ENCODE peak calls at places on chromosomes 13 and 19, in four cellular contexts. W is adrenal gland, H is A549, A is thoracic aorta. D is an unnamed sample.

GRCh38 chr13:31891472-31891871 is 140.1 kb upstream of the FRY start:
- DNase-seq in W (no peak), H (no peak), A (no peak), D (no peak)

GRCh38 chr13:26656919-26657318 is 99.4 kb downstream of the WASF3 start:
- DNase-seq in W (peak; percentile 68), H (no peak), A (no peak), D (no peak)

GRCh38 chr13:112260108-112261055 is 115.8 kb upstream of the SPACA7 start:
- DNase-seq in W (no peak), H (no peak), A (no peak), D (no peak)

GRCh38 chr19:49690656-49691242 is at the start of gene CPT1C:
- DNase-seq in W (peak; percentile 74), H (no peak), A (no peak), D (no peak)

GRCh38 chr13:106480511-106480910 is 55.0 kb downstream of the EFNB2 start:
- DNase-seq in W (no peak), H (no peak), A (no peak), D (no peak)

GRCh38 chr13:28641600-28641926 is 17.4 kb upstream of the POMP start:
- DNase-seq in W (no peak), H (no peak), A (no peak), D (no peak)

GRCh38 chr13:52994865-52995264 is 33.7 kb upstream of the OLFM4 start:
- DNase-seq in W (no peak), H (no peak), A (no peak), D (no peak)

GRCh38 chr19:35720648-35721047 is 2.8 kb downstream of the KMT2B start:
- DNase-seq in W (no peak), H (no peak), A (no peak), D (no peak)

GRCh38 chr13:46179576-46180368 is 2.2 kb downstream of the LCP1 start:
- DNase-seq in W (peak; percentile 41), H (no peak), A (peak; percentile 15), D (no peak)
- H3K4me3 ChIP-seq in W (peak overlapping the region; percentile 37), H (no peak overlapping the region), A (peak overlapping the region; percentile 63), D (no peak overlapping the region)

GRCh38 chr19:50693064-50693975 is 26.3 kb downstream of the SHANK1 start:
- DNase-seq in W (no peak), H (no peak), A (no peak), D (no peak)

GRCh38 chr19:50695251-50696064 is 24.1 kb downstream of the SHANK1 start:
- DNase-seq in W (no peak), H (no peak), A (no peak), D (no peak)

GRCh38 chr19:50697414-50698124 is 22.0 kb downstream of the SHANK1 start:
- DNase-seq in W (no peak), H (no peak), A (no peak), D (no peak)

GRCh38 chr19:50694815-50695145 is 24.8 kb downstream of the SHANK1 start:
- DNase-seq in W (no peak), H (no peak), A (no peak), D (no peak)

DNA sequence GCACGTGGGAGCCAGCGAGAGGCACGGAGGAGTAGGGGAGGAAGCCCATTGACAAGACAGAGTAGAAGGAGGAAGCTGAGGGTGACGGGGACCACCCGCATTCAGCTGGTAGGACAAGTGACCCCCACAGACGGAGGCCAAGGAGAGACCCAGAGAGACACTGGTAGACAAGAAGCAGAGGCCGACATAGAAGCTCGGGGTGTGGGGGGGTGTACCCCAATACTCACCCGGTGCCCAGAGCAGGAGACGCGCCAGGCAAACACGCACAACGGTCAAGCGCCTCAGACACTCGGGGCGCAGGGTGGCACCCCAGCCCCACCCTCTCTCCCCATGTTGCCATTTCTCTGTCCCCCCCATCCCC is 23.6 kb downstream of the SHANK1 start:
- DNase-seq in W (no peak), H (no peak), A (no peak), D (no peak)
- H3K4me3 ChIP-seq in W (no peak overlapping the region), H (no peak overlapping the region), A (no peak overlapping the region), D (no peak overlapping the region)

GRCh38 chr13:66218583-66218982 is 1011.6 kb downstream of the PCDH9 start:
- DNase-seq in W (no peak), H (no peak), A (no peak), D (no peak)

GRCh38 chr13:66222127-66222526 is 1008.0 kb downstream of the PCDH9 start:
- DNase-seq in W (no peak), H (no peak), A (no peak), D (no peak)

GRCh38 chr13:66222926-66223325 is 1007.2 kb downstream of the PCDH9 start:
- DNase-seq in W (no peak), H (no peak), A (no peak), D (no peak)

GRCh38 chr13:66216723-66217122 is 1013.4 kb downstream of the PCDH9 start:
- DNase-seq in W (no peak), H (no peak), A (no peak), D (no peak)

GRCh38 chr13:66219493-66219892 is 1010.6 kb downstream of the PCDH9 start:
- DNase-seq in W (no peak), H (no peak), A (no peak), D (no peak)
- H3K4me3 ChIP-seq in W (no peak overlapping the region), H (no peak overlapping the region), A (no peak overlapping the region), D (no peak overlapping the region)

DNA sequence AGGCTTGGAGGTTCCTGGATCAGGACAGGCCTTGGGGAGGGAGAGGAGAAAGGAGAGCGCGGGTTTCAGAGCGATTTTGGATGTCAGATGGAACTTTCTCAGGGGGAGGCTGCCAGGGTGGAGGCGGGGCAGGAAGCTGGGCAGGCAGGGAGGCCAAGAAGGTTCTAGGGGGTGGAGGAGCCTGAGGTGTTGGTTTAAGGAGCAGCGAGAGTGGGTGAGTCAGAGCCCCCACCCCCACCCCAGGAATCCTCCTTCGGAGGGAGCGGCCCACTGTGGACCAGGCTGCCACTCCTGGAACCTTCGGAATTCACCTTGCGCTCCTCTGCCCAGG is 15.9 kb upstream of the NOP53 start:
- DNase-seq in W (no peak), H (peak; percentile 92), A (peak; percentile 65), D (no peak)
- H3K4me3 ChIP-seq in W (no peak overlapping the region), H (peak overlapping the region; percentile 48), A (peak overlapping the region; percentile 72), D (peak overlapping the region; percentile 24)

DNA sequence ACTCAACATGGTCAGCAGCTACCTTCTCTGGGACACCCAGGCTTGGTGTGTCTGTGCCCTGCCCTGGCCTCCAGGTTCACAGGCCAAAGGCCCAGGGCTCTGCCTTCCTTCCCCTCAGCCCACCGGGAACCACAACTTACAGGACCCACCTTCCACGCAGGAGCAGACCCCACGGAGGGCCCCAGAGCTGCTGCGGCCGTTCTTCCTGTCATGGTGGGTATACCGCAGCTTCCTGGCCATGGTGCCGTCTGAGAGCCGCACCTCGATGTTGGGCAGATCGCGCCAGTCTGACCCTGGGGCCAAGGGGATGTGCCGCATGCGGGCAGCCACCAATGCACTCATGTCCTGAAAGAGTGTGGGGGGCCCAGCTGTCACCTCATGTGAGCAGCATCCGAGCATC is 17.2 kb upstream of the EIF3G start:
- DNase-seq in W (no peak), H (no peak), A (no peak), D (no peak)
- H3K4me3 ChIP-seq in W (no peak overlapping the region), H (no peak overlapping the region), A (no peak overlapping the region), D (no peak overlapping the region)

D was measured in NT2/D1.